ENCODE peak calls at places on chromosomes 12 and 14, in eight cellular contexts. I, L, A, D, N, Z, Y and X are unnamed samples.

GRCh38 chr12:51751657-51752056 is 96.9 kb downstream of the FIGNL2 start:
- DNase-seq in I (no peak), D (no peak), L (no peak), A (no peak), Z (no peak), Y (peak), N (peak), X (peak)

GRCh38 chr14:67579040-67579439 is 21.0 kb downstream of the PIGH start:
- DNase-seq in D (no peak), I (no peak), A (no peak), Z (no peak), N (no peak), L (no peak), Y (no peak), X (no peak)

GRCh38 chr12:124190301-124191023 is 104.4 kb upstream of the RFLNA start:
- DNase-seq in L (no peak), A (no peak), N (no peak), I (no peak), Y (no peak), D (no peak), Z (no peak), X (no peak)

GRCh38 chr14:76768201-76768656 is 7.0 kb downstream of the VASH1 start:
- DNase-seq in Y (no peak), L (no peak), A (no peak), D (peak), I (peak), N (no peak), Z (peak), X (peak)

GRCh38 chr14:58915646-58916045 is 272.8 kb upstream of the DAAM1 start:
- DNase-seq in I (no peak), N (no peak), Y (no peak), D (no peak), A (no peak), Z (no peak), L (no peak), X (no peak)

GRCh38 chr12:24143928-24144327 is 194.5 kb upstream of the SOX5 start:
- DNase-seq in I (no peak), Y (no peak), L (no peak), N (no peak), D (no peak), Z (no peak), A (no peak), X (no peak)

GRCh38 chr12:91926810-91927209 is 218.8 kb downstream of the BTG1 start:
- DNase-seq in N (peak), D (no peak), A (peak), I (no peak), Z (no peak), Y (no peak), L (peak), X (peak)

GRCh38 chr12:48486679-48487078 is 4.4 kb downstream of the C12orf54 start:
- DNase-seq in N (no peak), L (no peak), D (no peak), Z (no peak), Y (no peak), I (no peak), A (no peak), X (no peak)

GRCh38 chr12:55673638-55674037 is 34.1 kb downstream of the ITGA7 start:
- DNase-seq in Y (no peak), L (no peak), A (no peak), Z (no peak), I (no peak), N (no peak), D (no peak), X (no peak)

GRCh38 chr14:60647837-60648168 is 1.5 kb downstream of the SIX1 start:
- DNase-seq in L (no peak), N (no peak), Z (no peak), I (no peak), A (no peak), D (no peak), Y (no peak), X (no peak)

GRCh38 chr12:75560167-75560566 is 48.8 kb upstream of the KRR1 start:
- DNase-seq in A (no peak), I (no peak), N (peak), Y (peak), D (no peak), Z (no peak), L (no peak), X (peak)

GRCh38 chr14:89221109-89221508 is 195.9 kb downstream of the FOXN3 start:
- DNase-seq in A (peak), D (no peak), Z (no peak), L (peak), N (peak), I (no peak), Y (peak), X (peak)

GRCh38 chr14:24372701-24373416 is 4.9 kb downstream of the NFATC4 start:
- DNase-seq in Y (peak), L (no peak), I (peak), Z (peak), D (no peak), N (peak), A (no peak), X (peak)

GRCh38 chr12:94725375-94726168 is 75.2 kb upstream of the TMCC3 start:
- DNase-seq in L (peak), I (no peak), N (peak), Y (peak), A (no peak), D (no peak), Z (no peak), X (peak)

GRCh38 chr12:57993030-57993429 is 51.7 kb downstream of the ATP23 start:
- DNase-seq in N (peak), Z (no peak), Y (no peak), A (no peak), I (no peak), D (no peak), L (peak), X (no peak)

GRCh38 chr12:76144253-76144564 is 59.7 kb upstream of the NAP1L1 start:
- DNase-seq in D (no peak), N (peak), A (no peak), Y (peak), I (no peak), L (peak), Z (no peak), X (peak)

GRCh38 chr12:100238801-100239200 is 28.1 kb downstream of the DEPDC4 start:
- DNase-seq in L (no peak), Z (no peak), Y (no peak), I (no peak), N (no peak), A (no peak), D (no peak), X (no peak)

GRCh38 chr12:128856035-128856790 is 2.9 kb downstream of the GLT1D1 start:
- DNase-seq in A (no peak), N (no peak), Y (no peak), D (peak), L (no peak), I (no peak), Z (no peak), X (no peak)

GRCh38 chr14:94038921-94039629 is 12.9 kb downstream of the OTUB2 start:
- DNase-seq in D (no peak), Z (no peak), L (no peak), I (no peak), A (no peak), N (no peak), Y (no peak), X (no peak)

GRCh38 chr14:97346675-97347074 is 549.5 kb downstream of the VRK1 start:
- DNase-seq in Y (no peak), D (no peak), N (no peak), L (no peak), A (no peak), Z (no peak), I (no peak), X (no peak)

GRCh38 chr12:121697093-121697698 is 15.4 kb upstream of the TMEM120B start:
- DNase-seq in Z (no peak), Y (peak), D (no peak), N (peak), L (peak), A (no peak), I (no peak), X (peak)

GRCh38 chr14:80536456-80536855 is 325.2 kb upstream of the DIO2 start:
- DNase-seq in I (no peak), L (no peak), Y (no peak), A (peak), N (no peak), Z (no peak), D (no peak), X (no peak)

GRCh38 chr12:48750215-48750614 is 33.7 kb upstream of the CCNT1 start:
- DNase-seq in I (no peak), A (peak), L (peak), Y (no peak), D (no peak), Z (no peak), N (no peak), X (no peak)

GRCh38 chr12:8950287-8950574 is 786 bp upstream of the M6PR start:
- DNase-seq in A (no peak), L (no peak), N (no peak), Z (no peak), I (no peak), D (no peak), Y (no peak), X (no peak)

GRCh38 chr14:105503918-105504692 is 13.1 kb downstream of the TEDC1 start:
- DNase-seq in Y (no peak), I (no peak), N (no peak), L (no peak), Z (no peak), D (no peak), A (no peak), X (no peak)

GRCh38 chr12:120960657-120961056 is 17.7 kb upstream of the HNF1A start:
- DNase-seq in I (no peak), N (no peak), L (no peak), A (no peak), Z (no peak), D (no peak), Y (no peak), X (no peak)

DNA sequence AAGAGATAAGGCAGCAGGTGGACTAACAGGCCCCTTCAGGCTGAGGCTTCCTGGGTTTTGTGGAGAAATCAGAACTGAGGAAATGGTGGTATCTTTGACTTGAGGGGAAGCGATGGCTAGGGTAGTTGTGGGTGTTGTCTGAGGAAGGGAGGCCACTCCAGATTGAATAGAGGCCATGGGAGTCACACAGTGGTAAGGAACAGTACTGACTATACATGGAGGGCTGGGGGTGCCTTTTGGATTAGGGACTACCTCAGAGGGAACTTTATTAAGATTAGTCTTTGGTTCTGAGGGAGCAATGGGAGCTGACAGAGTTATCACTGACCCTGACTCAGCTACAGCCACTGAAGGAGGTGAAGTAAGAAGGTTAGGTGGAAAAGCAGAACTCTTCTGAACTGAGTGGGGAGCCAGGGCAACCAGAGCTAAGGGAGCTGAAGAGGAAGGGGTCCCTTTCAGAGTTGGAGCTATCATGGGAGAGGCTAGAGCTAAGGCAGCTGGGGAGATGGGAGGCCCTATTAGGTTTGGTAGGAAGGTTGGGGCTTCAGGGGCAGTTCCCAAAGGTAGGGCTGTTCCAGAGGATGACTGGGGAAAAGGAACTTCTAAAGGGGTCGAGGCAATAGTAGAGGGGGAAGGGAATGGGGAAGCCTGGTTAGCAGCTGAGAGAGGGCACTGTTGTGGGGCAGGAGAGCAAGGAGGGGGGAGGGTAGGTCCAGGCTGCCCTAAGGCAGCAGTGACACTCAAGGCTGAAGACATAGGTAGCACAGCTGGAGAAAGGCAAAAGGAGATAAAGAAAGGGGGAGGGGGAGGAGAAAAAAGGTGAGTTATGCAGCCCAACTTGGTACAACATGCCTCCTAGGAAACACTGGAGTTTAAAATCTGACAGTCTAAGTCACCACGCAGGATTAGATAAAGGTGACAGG is 4.1 kb downstream of the NACA start:
- DNase-seq in L (no peak), D (peak), Z (no peak), N (no peak), I (no peak), Y (no peak), A (no peak), X (no peak)
- H3K4me3 ChIP-seq in L (peak), D (no peak), Z (peak), N (no peak), I (no peak), Y (no peak), A (no peak), X (peak)

GRCh38 chr14:102158797-102159196 is 19.1 kb downstream of the WDR20 start:
- DNase-seq in Z (no peak), A (no peak), Y (no peak), L (no peak), N (no peak), D (no peak), I (no peak), X (no peak)

GRCh38 chr14:102159841-102160240 is 20.1 kb downstream of the WDR20 start:
- DNase-seq in I (no peak), L (no peak), Y (no peak), A (no peak), D (no peak), Z (no peak), N (no peak), X (no peak)

GRCh38 chr14:102164964-102165363 is 25.3 kb downstream of the WDR20 start:
- DNase-seq in N (no peak), L (no peak), I (no peak), D (no peak), A (no peak), Y (no peak), Z (no peak), X (no peak)

GRCh38 chr14:102162488-102162887 is 22.8 kb downstream of the WDR20 start:
- DNase-seq in A (no peak), N (no peak), Z (no peak), Y (no peak), L (no peak), D (no peak), I (no peak), X (no peak)

DNA sequence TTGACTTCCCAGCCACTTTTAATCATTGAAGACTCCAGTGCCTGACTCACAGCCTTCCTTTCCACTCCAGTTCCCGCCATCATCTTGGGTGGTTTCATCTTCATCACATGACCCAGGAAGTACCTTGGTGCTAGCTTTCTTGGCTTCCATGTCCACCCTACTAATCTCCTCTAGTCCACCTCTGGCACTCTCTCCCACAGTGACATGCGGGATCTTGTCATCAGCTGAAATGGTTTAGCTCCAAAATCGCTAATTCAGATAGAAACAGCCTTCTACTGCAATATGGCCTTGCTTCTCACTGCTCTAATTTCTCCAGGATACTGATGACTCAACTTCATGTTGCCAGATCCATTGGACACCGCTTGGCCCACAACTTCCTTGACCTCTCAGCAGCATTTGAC is 24.5 kb downstream of the WDR20 start:
- DNase-seq in L (no peak), I (no peak), Y (no peak), A (no peak), Z (no peak), N (peak), D (no peak), X (peak)
- H3K4me3 ChIP-seq in L (no peak), I (no peak), Y (no peak), A (no peak), Z (no peak), N (no peak), D (no peak), X (no peak)

GRCh38 chr12:53750812-53751335 is 905 bp downstream of the CISTR start:
- DNase-seq in Y (peak), I (no peak), A (no peak), L (peak), N (no peak), D (no peak), Z (peak), X (peak)
- H3K4me3 ChIP-seq in Y (peak), I (peak), A (peak), L (peak), N (peak), D (peak), Z (peak), X (peak)

DNA sequence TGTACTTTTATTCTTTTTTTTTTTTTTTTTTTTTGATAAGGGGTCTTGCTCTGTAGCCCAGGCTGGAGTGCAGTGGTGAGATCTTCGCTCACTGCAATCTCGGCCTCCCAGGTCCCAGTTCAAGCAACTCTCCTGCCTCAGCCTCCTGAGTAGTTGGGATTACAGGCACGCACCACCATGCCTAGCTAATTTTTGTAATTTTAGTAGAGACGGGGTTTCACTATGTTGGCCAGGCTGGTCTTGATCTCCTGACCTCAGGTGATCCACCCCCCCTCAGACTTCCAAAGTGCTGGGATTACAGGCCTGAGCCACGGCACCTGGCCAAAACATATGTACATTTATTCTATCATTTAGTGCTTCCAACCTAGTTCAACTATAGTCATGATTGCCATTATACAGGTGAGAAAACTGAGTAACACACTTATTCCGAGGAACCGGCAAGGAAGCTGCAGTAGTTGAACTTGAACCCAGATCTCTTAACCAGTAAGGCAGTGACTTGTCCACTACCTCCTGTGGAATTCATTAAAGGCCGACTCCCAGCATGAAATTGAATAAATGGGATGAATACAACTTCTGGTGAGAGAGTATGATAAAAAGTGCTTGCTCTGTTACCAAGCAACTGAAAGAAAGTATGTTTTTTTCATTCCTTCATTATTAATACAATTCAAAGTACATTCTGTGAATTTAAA is 755 bp upstream of the ATF7IP start:
- DNase-seq in Z (no peak), N (no peak), Y (no peak), L (no peak), D (no peak), I (no peak), A (no peak), X (peak)
- H3K4me3 ChIP-seq in Z (peak), N (peak), Y (peak), L (peak), D (no peak), I (peak), A (peak), X (peak)

DNA sequence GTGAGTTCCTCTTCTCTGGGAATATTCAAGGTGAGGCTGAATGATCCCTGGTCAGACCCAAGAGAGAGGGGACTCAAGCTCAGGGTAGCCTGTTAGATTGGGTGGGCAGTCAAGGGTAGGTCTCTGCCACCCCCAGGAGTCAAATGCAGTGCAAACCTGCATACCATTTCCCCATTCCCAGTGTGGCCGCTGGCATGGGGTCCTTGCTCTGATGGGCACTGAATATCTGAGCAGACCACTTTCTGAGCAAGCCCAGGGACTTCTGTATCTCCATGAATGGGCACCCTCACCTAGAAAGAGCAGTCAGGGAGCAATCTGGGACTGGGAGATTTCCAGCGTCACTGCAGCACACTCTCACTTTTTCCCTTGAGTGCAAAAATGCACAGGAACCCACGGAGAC is 573.7 kb downstream of the BCL11B start:
- DNase-seq in N (no peak), Y (no peak), A (no peak), D (no peak), I (no peak), Z (no peak), L (no peak), X (no peak)
- H3K4me3 ChIP-seq in N (no peak), Y (no peak), A (no peak), D (no peak), I (no peak), Z (no peak), L (no peak), X (no peak)

GRCh38 chr14:103531421-103532215 is 2.6 kb downstream of the TRMT61A start:
- DNase-seq in L (no peak), D (no peak), Z (no peak), A (no peak), Y (no peak), N (no peak), I (no peak), X (no peak)

GRCh38 chr14:103528512-103529382 is at the start of gene TRMT61A:
- DNase-seq in A (peak), I (peak), N (peak), Z (peak), Y (peak), L (peak), D (peak), X (peak)

GRCh38 chr14:103530831-103531230 is 1.8 kb downstream of the TRMT61A start:
- DNase-seq in I (no peak), Z (no peak), D (no peak), L (no peak), N (no peak), Y (no peak), A (no peak), X (no peak)

GRCh38 chr14:103529383-103530365 is 678 bp downstream of the TRMT61A start:
- DNase-seq in I (no peak), D (no peak), L (no peak), N (no peak), Z (no peak), A (no peak), Y (no peak), X (no peak)

GRCh38 chr14:103530390-103530789 is 1.4 kb downstream of the TRMT61A start:
- DNase-seq in Z (peak), D (no peak), N (no peak), I (no peak), A (no peak), L (peak), Y (no peak), X (peak)
- H3K4me3 ChIP-seq in Z (peak), D (no peak), N (peak), I (no peak), A (peak), L (peak), Y (peak), X (no peak)

GRCh38 chr12:11794311-11794710 is 144.8 kb downstream of the ETV6 start:
- DNase-seq in N (no peak), Z (no peak), I (peak), A (no peak), Y (no peak), D (no peak), L (no peak), X (no peak)
- H3K4me3 ChIP-seq in N (no peak), Z (peak), I (peak), A (no peak), Y (no peak), D (no peak), L (no peak), X (no peak)

GRCh38 chr14:72883109-72883508 is 10.8 kb downstream of the DPF3 start:
- DNase-seq in I (no peak), Z (no peak), A (no peak), D (peak), Y (no peak), N (no peak), L (no peak), X (no peak)
- H3K4me3 ChIP-seq in I (no peak), Z (no peak), A (no peak), D (no peak), Y (no peak), N (no peak), L (no peak), X (no peak)